ENCODE peak calls at places on chromosomes 2 and 18, in four cellular contexts. S is fibroblast of lung, U is PC-3, C is IMR-90. R is an unnamed sample.

GRCh38 chr2:70790079-70790963 is at the start of gene FIGLA:
- DNase-seq in U (no peak), S (no peak), C (no peak), R (peak; percentile 73)

GRCh38 chr2:160679686-160680085 is 186.1 kb upstream of the RBMS1 start:
- DNase-seq in C (no peak), U (no peak), S (peak; percentile 33), R (no peak)

GRCh38 chr2:71939588-71940535 is 207.8 kb downstream of the CYP26B1 start:
- DNase-seq in U (no peak), S (no peak), C (no peak), R (no peak)

GRCh38 chr2:38128653-38129052 is 52.7 kb upstream of the CYP1B1 start:
- DNase-seq in U (no peak), S (no peak), C (no peak), R (no peak)

GRCh38 chr2:214881647-214882205 is 72.2 kb upstream of the BARD1 start:
- DNase-seq in S (peak; percentile 66), C (no peak), U (no peak), R (no peak)

GRCh38 chr2:16630463-16630862 is 35.2 kb downstream of the CYRIA start:
- DNase-seq in U (no peak), S (no peak), C (no peak), R (no peak)

GRCh38 chr2:105237045-105237765 is 4.3 kb upstream of the GPR45 start:
- DNase-seq in S (no peak), C (no peak), U (no peak), R (no peak)

GRCh38 chr2:150586858-150587257 is 99.4 kb upstream of the RND3 start:
- DNase-seq in C (peak; percentile 71), U (peak; percentile 92), S (peak; percentile 79), R (no peak)

GRCh38 chr18:79537758-79538157 is 141.8 kb upstream of the CTDP1 start:
- DNase-seq in U (no peak), S (no peak), C (no peak), R (no peak)

GRCh38 chr18:29892960-29893558 is 1149.5 kb downstream of the DSC3 start:
- DNase-seq in C (no peak), U (peak; percentile 48), S (peak; percentile 2), R (peak; percentile 39)

GRCh38 chr18:49878567-49878966 is 65.2 kb upstream of the ACAA2 start:
- DNase-seq in C (peak; percentile 3), U (no peak), S (peak; percentile 80), R (no peak)

GRCh38 chr18:74869904-74870863 is 272.5 kb downstream of the ZNF407 start:
- DNase-seq in S (peak; percentile 10), U (no peak), C (peak; percentile 2), R (no peak)

DNA sequence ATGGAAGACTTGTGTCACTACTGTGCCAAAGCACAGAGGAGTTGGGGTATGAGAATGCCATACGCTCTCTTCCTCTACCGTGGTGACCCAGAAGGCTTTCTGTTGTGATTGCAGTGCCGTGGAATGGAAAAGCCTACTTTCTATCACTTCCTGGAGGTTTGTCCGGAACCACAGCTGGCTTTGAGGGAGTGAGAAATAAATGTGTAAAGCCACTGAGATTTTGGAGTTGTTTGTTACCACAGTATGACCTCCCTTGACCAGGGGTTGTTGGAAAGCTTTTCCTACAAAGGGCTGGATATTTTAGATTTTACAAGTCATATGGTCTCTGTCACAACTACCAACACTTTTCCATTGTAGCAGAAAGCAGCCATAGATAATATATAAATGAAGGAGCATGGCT is 70.2 kb downstream of the VAPA start:
- DNase-seq in S (peak; percentile 7), U (no peak), C (no peak), R (no peak)
- H2AFZ ChIP-seq in S (no peak overlapping the region), U (no peak overlapping the region), C (no peak overlapping the region), R (no peak overlapping the region)

DNA sequence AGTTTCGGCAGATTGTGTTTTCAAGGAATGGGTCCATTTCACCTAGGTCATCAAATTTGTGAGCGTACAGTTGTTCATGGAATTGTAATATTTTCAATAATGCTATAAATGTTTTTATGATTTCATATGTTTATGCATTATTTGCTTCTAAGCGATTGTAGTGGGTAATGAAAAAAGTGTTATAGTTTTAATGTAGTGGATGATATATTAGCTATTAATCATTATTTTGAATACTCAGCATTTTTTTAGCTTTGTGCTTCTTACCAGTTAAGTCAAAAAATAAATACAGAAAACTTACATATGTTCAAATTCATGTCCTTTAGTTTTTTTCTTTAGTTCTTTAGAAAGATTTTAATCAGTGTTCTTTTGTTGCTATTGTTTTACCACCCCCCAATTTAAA is 677.0 kb downstream of the STK39 start:
- DNase-seq in U (no peak), S (no peak), C (no peak), R (no peak)
- TF ChIP-seq CTCF in U (no peak), S (no peak), C (no peak), R (no peak)

GRCh38 chr2:74291217-74291551 is 52.0 kb downstream of the SLC4A5 start:
- DNase-seq in C (no peak), U (no peak), S (no peak), R (no peak)
- H3K4me3 ChIP-seq in C (no peak overlapping the region), U (no peak overlapping the region), S (no peak overlapping the region), R (no peak overlapping the region)

DNA sequence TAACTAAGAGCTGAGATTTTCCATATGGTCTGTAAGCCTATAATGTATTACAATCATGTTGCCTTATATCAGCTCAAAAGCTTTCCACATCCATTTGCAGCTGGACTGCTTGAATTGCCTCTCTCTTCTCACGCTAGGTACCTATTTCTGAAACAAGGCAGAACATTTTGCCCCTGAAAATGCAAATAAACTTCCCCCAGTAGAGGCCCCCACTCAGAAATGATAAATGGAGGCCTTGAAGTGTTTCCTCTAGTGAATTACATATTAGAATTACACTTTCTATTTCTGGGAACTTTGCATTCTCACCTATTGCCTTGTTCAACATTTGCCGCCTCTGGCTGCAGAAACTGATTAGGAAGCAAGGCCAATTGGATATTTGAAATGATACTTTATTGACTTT is 505.7 kb downstream of the LRRTM4 start:
- DNase-seq in S (no peak), U (no peak), C (no peak), R (no peak)
- H2AFZ ChIP-seq in S (no peak overlapping the region), U (no peak overlapping the region), C (no peak overlapping the region), R (no peak overlapping the region)

DNA sequence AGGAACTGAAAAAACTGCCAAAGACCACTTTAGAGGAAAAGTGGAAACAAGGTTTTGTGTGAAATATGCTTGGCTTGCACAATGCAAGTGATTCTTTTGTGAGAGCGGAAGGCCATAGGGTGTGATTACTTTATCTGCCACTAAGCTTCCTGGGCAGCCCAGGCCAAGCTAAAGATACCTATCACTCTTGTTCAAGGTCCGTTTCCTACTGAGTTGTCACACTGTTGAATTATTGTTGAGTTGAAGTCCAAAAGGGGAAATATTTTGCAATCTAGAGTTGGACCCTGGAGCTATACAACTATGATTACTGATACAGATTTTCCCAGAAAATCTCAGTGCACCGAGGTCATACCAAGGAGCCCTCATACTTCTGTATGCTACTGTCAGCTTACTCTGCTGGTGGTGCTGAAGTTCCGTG is 72.7 kb upstream of the CTAGE1 start:
- DNase-seq in S (no peak), U (no peak), C (no peak), R (peak; percentile 40)
- TF ChIP-seq CTCF in S (no peak), U (no peak), C (no peak), R (peak; percentile 7)

DNA sequence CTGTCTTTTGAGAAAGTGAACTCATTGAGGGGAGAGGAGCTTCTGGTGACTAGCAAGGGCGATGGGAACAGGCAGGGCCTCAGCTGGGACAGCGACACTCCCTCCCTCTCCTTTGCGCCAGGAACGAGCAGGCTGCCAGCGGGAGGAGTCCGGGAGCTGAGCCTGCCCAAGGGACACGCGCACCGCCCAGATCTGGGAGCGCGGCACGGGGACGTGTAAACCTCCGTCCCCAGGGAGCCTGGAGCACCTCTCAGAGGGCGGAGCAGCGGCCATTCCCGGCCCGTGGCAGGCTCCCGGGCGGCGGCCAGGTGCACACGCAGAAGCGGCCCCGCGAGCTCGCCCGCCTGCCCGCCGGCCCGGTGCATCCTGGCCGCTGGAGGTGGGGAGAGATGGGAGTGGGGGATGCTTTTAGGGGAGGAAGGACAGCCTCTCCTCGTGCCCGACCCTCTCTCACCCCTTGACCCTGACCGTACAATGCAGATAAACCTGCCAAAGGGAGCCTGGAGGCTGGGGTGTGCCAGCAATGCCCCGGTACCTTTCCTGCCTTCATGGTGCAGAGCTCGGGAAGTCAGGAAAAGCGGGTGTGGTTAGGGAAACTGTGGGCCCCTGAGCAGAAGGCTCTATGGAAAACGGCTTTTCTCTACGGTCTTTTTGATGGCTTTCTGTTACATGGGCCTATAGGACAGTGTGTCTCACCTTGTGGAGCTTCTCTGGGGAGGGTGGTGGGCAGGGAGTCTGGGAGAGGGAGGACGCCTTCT is 2.2 kb downstream of the AQP4 start:
- DNase-seq in C (no peak), U (peak; percentile 33), S (no peak), R (peak; percentile 75)
- H3K4me3 ChIP-seq in C (no peak overlapping the region), U (peak overlapping the region; percentile 44), S (no peak overlapping the region), R (peak overlapping the region; percentile 61)

GRCh38 chr2:64356906-64357305 is 97.1 kb upstream of the LGALSL start:
- DNase-seq in S (no peak), C (no peak), U (no peak), R (no peak)

GRCh38 chr2:64359892-64360657 is 93.9 kb upstream of the LGALSL start:
- DNase-seq in U (peak; percentile 99), C (peak; percentile 92), S (peak; percentile 94), R (peak; percentile 34)

GRCh38 chr2:64362562-64363026 is 91.4 kb upstream of the LGALSL start:
- DNase-seq in U (peak; percentile 92), S (no peak), C (no peak), R (no peak)

GRCh38 chr2:64361151-64361938 is 92.6 kb upstream of the LGALSL start:
- DNase-seq in C (no peak), S (no peak), U (no peak), R (no peak)

DNA sequence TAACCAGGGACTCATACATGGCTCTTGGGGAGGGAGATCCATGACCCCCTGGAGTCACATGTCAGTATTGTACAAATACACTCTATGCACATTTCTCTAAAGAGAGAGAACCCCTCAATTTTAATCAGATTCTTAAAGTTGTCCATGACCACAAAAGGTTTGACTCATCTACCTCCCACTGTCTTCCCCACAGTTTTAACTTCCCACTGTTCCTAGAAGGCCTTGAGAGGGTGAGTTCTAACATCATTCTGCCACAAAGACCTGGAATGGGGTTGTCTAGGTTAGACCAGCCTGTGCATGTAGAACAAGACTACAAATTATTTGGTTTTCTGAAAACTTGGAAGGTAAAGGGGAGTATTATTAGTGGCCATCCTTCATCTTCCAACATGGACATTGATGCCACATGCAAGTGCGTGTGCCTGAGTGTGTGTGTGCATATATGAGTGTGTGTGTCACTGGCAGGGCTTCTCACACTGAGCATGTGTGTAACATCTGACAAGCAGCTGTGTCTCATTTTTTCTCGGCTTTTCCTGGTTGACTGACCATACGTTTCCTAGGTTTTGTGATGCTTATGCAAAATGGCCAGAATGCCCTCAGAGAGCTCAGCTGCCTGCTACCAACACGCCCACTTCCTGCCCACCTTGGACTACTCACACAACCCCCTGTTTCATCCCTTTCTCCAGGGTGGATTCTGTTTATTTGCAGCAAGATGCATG is 94.6 kb upstream of the LGALSL start:
- DNase-seq in C (no peak), U (no peak), S (peak; percentile 70), R (no peak)
- H2AFZ ChIP-seq in C (peak overlapping the region; percentile 88), U (peak overlapping the region; percentile 52), S (peak overlapping the region; percentile 59), R (peak overlapping the region; percentile 83)

DNA sequence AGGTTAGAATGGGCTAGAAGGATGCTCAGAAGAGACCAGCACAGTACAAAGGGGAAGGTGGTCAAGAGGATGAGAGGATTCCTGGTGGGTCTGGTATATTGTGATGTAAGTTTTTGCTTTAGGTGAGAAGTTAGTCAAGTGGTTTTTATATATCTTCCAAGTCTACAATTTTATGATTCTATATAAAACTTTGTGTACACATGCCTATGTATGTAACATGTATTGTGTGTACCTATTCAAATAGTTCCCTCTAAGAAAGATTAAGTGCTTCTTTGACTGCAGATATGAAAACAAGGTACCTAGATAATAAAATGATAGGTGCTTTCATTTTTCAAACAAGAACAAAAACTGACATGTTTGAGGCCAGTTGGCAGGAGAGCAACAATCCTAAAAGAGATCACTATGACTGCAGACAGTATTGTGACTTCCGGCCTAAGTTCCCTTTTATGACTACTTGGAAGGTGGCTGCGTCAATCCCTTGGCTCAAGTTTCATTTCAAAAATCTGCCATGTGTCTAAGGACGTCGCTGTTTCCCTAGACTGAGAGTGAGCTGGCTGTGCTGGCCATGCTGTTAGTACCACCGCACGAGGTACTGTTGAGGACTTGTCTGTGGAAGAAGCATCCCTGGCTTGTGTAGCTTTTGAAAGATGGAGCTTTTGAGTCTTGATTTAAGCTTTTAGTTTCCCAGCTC is 123.1 kb downstream of the PRPF40A start:
- DNase-seq in C (no peak), S (no peak), U (no peak), R (no peak)
- TF ChIP-seq CTCF in C (no peak), S (no peak), U (no peak), R (no peak)